ENCODE peak calls at places on chromosomes 3 and 15, in four cellular contexts. P is mammary epithelial cell, M is uterus, C is AG04450. D is an unnamed sample.

GRCh38 chr3:57983734-57984518 is 24.3 kb upstream of the FLNB start:
- DNase-seq in P (peak), M (peak), C (peak), D (no peak)

GRCh38 chr3:36843065-36844051 is 79.0 kb upstream of the DCLK3 start:
- DNase-seq in P (peak), M (no peak), C (no peak), D (peak)

GRCh38 chr15:87764461-87765236 is 491.9 kb downstream of the NTRK3 start:
- DNase-seq in P (peak), M (no peak), C (peak), D (peak)

GRCh38 chr15:69501456-69501855 is 48.8 kb downstream of the RPLP1 start:
- DNase-seq in P (no peak), M (no peak), C (no peak), D (no peak)

GRCh38 chr3:74613566-74613965 is 893 bp downstream of the CNTN3 start:
- DNase-seq in P (peak), M (no peak), C (no peak), D (no peak)

GRCh38 chr3:127889976-127890650 is 24.9 kb upstream of the KBTBD12 start:
- DNase-seq in P (no peak), M (no peak), C (no peak), D (no peak)

GRCh38 chr3:179852117-179852886 is 184.4 kb downstream of the PEX5L start:
- DNase-seq in P (peak), M (no peak), C (peak), D (no peak)

GRCh38 chr3:184553385-184553784 is 8.2 kb upstream of the EPHB3 start:
- DNase-seq in P (no peak), M (no peak), C (no peak), D (no peak)

GRCh38 chr15:33064878-33065277 is 129.6 kb downstream of the FMN1 start:
- DNase-seq in P (peak), M (no peak), C (no peak), D (peak)

GRCh38 chr3:102069211-102069662 is 219.9 kb downstream of the NFKBIZ start:
- DNase-seq in P (peak), M (no peak), C (peak), D (no peak)

GRCh38 chr3:192905980-192906678 is 11.5 kb downstream of the MB21D2 start:
- DNase-seq in P (no peak), M (no peak), C (no peak), D (no peak)

GRCh38 chr15:87672309-87672897 is 584.1 kb downstream of the NTRK3 start:
- DNase-seq in P (peak), M (peak), C (peak), D (no peak)

GRCh38 chr3:172519740-172520139 is 3.5 kb downstream of the TNFSF10 start:
- DNase-seq in P (no peak), M (no peak), C (no peak), D (no peak)
- H3K4me3 ChIP-seq in P (no peak), M (no peak), C (no peak), D (no peak)

GRCh38 chr3:62669161-62669560 is 206.1 kb downstream of the CADPS start:
- DNase-seq in P (no peak), M (no peak), C (no peak), D (no peak)

GRCh38 chr3:62672270-62672987 is 202.8 kb downstream of the CADPS start:
- DNase-seq in P (no peak), M (no peak), C (no peak), D (no peak)

GRCh38 chr3:62670351-62670750 is 204.9 kb downstream of the CADPS start:
- DNase-seq in P (no peak), M (no peak), C (no peak), D (no peak)

GRCh38 chr3:62665627-62666433 is 209.4 kb downstream of the CADPS start:
- DNase-seq in P (peak), M (peak), C (no peak), D (no peak)

DNA sequence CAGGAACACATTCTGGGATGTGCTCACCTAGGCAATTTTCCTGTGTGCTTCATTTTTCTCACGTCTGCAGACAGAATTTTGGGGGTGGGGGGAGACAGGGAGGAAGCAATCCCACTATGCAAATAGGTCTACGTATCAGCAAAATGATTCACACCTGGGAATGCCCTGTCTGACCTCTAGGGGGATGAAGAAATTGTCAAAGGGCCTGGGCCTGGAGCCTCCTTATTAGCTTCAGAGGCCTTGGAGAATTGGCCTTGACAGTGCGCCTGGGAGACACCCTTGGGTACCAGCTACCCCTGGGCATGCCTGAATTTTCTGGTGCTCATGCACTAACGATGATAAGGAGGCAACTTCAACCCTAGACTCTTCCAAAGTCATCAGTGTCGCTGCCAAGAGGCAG is 207.5 kb downstream of the CADPS start:
- DNase-seq in P (no peak), M (no peak), C (no peak), D (no peak)
- TF ChIP-seq CTCF in P (peak), M (no peak), C (no peak), D (peak)

DNA sequence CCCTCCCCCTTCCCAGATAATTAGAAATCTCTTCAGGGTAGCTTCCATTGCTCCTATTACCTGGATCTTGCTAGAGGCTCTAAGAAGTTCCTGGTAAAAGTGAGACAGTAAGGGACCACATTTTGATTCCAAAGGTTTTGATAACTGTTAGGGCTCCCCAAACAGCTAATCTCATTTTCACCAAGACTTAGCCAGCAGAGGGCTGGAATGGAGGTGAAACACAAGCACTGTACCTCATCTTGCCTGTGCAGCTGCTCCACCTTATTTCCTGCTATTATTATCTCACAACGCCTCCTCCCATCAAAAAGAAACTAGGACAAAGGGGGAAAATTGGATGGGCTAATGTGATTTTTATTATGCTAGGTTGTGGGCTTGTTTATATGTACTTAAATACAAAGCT is 7.3 kb downstream of the SETD5 start:
- DNase-seq in P (peak), M (no peak), C (no peak), D (no peak)
- H3K4me3 ChIP-seq in P (no peak), M (no peak), C (no peak), D (no peak)

GRCh38 chr15:25739687-25740121 is 123.4 kb downstream of the ATP10A start:
- DNase-seq in P (no peak), M (no peak), C (peak), D (no peak)
- TF ChIP-seq CTCF in P (no peak), M (peak), C (peak), D (peak)

GRCh38 chr3:99620976-99621375 is 17.4 kb upstream of the COL8A1 start:
- DNase-seq in P (no peak), M (no peak), C (no peak), D (no peak)
- H3K4me3 ChIP-seq in P (no peak), M (no peak), C (no peak), D (no peak)